ENCODE peak calls at places on chromosome 13, in seven cellular contexts. D is foreskin fibroblast, E is ascending aorta, U is HL-60, H is ovary, M is NB4, Y is HAP-1. K is an unnamed sample.

GRCh38 chr13:20134732-20135131 is 26.1 kb downstream of the GJA3 start:
- DNase-seq in M (no peak), D (no peak), Y (no peak), E (no peak), H (no peak), U (no peak), K (no peak)

GRCh38 chr13:68254151-68254550 is 1024.0 kb upstream of the PCDH9 start:
- DNase-seq in M (no peak), U (no peak), H (no peak), Y (no peak), E (no peak), D (no peak), K (no peak)

GRCh38 chr13:66009241-66009640 is 1220.9 kb downstream of the PCDH9 start:
- DNase-seq in H (no peak), D (no peak), M (no peak), E (no peak), Y (no peak), U (no peak), K (no peak)

GRCh38 chr13:99959127-99959529 is 12.4 kb downstream of the ZIC5 start:
- DNase-seq in E (no peak), Y (no peak), M (no peak), D (no peak), U (no peak), H (no peak), K (no peak)

GRCh38 chr13:100809856-100810255 is 135.3 kb upstream of the TMTC4 start:
- DNase-seq in U (no peak), M (no peak), Y (no peak), E (no peak), H (no peak), D (no peak), K (no peak)

GRCh38 chr13:46951516-46951915 is 54.7 kb upstream of the HTR2A start:
- DNase-seq in H (no peak), U (no peak), E (no peak), D (no peak), Y (no peak), M (no peak), K (no peak)

GRCh38 chr13:106213028-106213427 is 322.4 kb downstream of the EFNB2 start:
- DNase-seq in E (no peak), D (no peak), H (no peak), M (no peak), U (no peak), Y (no peak), K (no peak)

GRCh38 chr13:41458939-41459753 is 1.8 kb downstream of the RGCC start:
- DNase-seq in Y (no peak), U (peak), E (no peak), D (peak), H (no peak), M (peak), K (peak)

GRCh38 chr13:107585466-107585865 is 629.9 kb downstream of the LIG4 start:
- DNase-seq in Y (no peak), H (no peak), E (no peak), D (no peak), U (no peak), M (no peak), K (no peak)

GRCh38 chr13:98158172-98158907 is 15.4 kb downstream of the FARP1 start:
- DNase-seq in E (no peak), U (no peak), Y (no peak), D (no peak), M (no peak), H (no peak), K (no peak)

GRCh38 chr13:34864650-34865049 is 77.4 kb upstream of the NBEA start:
- DNase-seq in Y (no peak), U (no peak), H (no peak), E (no peak), D (no peak), M (no peak), K (no peak)

GRCh38 chr13:79404985-79405384 is 1.1 kb downstream of the RBM26 start:
- DNase-seq in H (no peak), E (no peak), D (no peak), M (peak), Y (no peak), U (no peak), K (no peak)

GRCh38 chr13:27958928-27959539 is 10.1 kb downstream of the CDX2 start:
- DNase-seq in E (no peak), Y (no peak), H (no peak), D (no peak), M (peak), U (no peak), K (no peak)

GRCh38 chr13:95641961-95642621 is 2.4 kb downstream of the DZIP1 start:
- DNase-seq in M (no peak), Y (no peak), U (no peak), H (peak), E (no peak), D (peak), K (no peak)
- H3K4me3 ChIP-seq in M (no peak), Y (peak), U (peak), H (peak), E (peak), D (peak), K (peak)

DNA sequence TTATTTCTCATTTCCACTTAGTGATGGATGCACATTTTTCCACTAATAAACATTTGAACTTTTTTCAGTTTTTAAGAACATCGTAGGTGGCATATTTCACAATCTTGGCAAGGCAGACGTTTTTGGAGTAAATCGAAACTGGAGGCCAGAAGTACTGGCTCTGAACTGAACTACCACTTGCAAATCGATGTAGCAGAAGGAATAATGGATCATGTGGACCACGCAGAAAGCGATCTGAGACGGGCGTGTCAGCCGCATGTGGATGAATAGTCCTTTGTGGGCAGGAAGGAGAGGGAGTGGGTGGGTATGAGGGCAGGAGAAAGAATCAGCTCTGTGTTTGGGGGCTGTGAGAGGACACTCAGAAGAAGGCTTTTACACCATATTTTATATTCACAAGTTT is 90.4 kb downstream of the COL4A2 start:
- DNase-seq in U (no peak), D (peak), E (no peak), Y (no peak), M (no peak), H (peak), K (no peak)
- H3K4me3 ChIP-seq in U (no peak), D (peak), E (peak), Y (no peak), M (no peak), H (peak), K (peak)

DNA sequence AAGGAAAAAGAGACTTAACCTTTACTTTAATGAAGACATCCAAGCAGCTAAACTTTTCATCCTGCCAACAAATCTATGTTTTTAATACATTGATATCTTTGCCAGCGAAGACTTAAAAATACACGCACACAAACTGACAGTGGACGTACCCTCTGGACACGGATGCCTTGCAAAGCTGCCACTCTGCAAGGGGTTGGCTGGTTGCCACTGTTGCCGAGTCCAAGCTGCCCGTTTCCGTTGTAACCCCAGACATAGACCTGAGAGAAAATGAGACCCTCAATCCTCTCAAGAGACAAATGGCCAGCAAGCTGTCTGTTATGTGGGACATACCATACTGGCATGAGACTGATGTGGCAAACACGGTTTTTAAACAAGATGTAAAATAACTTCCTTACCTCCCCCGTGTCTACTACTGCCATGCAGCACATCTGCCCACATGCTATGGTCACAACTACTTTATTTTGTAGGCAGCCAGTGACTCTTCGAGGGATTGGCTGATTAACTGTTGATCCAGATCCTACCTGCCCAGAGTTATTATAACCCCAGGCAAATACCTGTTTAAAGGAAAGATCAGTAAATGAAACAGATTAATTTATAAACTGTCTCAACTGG is 21.2 kb downstream of the RCBTB2 start:
- DNase-seq in M (no peak), Y (no peak), E (no peak), H (no peak), U (no peak), D (no peak), K (no peak)
- H3K4me3 ChIP-seq in M (no peak), Y (no peak), E (no peak), H (no peak), U (no peak), D (no peak), K (peak)

DNA sequence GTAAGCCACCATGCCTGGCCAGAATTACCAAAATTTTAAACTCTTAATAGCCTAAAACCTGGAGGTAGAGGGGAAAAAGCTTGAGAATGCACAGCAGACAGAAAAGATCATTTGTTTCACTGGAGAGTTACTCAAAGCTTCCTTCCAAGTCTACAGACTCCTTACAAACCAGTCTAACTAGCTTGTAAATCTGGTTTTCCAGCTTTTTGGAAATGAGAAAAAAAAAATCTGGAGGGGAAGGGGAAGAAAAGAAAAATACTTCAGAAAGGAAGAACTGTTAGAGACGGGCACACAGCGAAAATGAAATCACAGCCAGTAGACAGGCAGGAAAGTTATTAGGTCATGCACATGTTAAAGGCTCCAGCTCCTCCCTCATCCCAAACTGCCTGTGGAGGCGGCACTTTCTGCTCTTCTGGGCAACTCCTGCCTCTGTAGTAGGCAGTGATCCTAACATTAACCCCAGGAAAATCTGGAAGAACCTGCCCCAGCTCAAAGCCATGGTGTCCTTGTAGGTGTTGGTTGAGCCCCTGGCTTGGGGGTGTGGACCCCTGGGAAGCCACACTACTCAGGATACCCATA is 17.3 kb downstream of the PARP4 start:
- DNase-seq in E (no peak), U (no peak), D (no peak), M (no peak), H (no peak), Y (no peak), K (no peak)
- H3K4me3 ChIP-seq in E (no peak), U (no peak), D (no peak), M (no peak), H (no peak), Y (no peak), K (no peak)

DNA sequence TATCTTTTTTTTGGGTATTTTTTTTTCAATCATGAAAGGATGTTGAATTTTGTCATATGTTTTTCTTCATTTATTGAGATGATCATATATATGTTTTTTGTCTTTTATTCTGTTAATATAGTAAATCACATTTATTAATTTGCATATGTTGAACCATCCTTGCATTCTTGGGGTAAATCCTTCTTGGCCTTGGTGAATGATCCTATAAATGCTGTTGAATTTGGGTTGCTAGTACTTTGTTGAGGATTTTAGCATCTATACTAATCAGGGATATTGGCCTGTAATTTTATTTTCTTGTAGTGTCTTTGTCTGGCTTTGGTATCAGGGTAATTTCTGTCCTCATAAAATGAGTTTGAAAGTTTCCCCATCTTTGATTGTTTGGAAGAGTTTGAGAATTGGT is 199.9 kb downstream of the B3GLCT start:
- DNase-seq in E (no peak), M (no peak), D (no peak), Y (no peak), H (no peak), U (no peak), K (no peak)
- H3K4me3 ChIP-seq in E (no peak), M (no peak), D (no peak), Y (no peak), H (no peak), U (no peak), K (no peak)

GRCh38 chr13:36129539-36129938 is 1.6 kb downstream of the DCLK1 start:
- DNase-seq in D (no peak), Y (no peak), U (no peak), H (no peak), E (no peak), M (no peak), K (no peak)
- H3K4me3 ChIP-seq in D (peak), Y (peak), U (no peak), H (no peak), E (no peak), M (no peak), K (peak)

GRCh38 chr13:108700421-108701170 is 71.2 kb downstream of the MYO16 start:
- DNase-seq in Y (no peak), H (no peak), U (no peak), M (no peak), E (no peak), D (peak), K (no peak)
- H3K4me3 ChIP-seq in Y (no peak), H (no peak), U (no peak), M (no peak), E (no peak), D (no peak), K (no peak)

GRCh38 chr13:110132178-110132975 is 174.6 kb downstream of the COL4A1 start:
- DNase-seq in U (no peak), Y (no peak), M (peak), H (no peak), D (no peak), E (no peak), K (no peak)

GRCh38 chr13:110134801-110135200 is 172.2 kb downstream of the COL4A1 start:
- DNase-seq in D (no peak), H (no peak), Y (no peak), E (no peak), U (no peak), M (peak), K (peak)

GRCh38 chr13:110131424-110131823 is 175.5 kb downstream of the COL4A1 start:
- DNase-seq in H (no peak), D (no peak), M (no peak), U (no peak), E (no peak), Y (no peak), K (no peak)

GRCh38 chr13:110135977-110136597 is 170.9 kb downstream of the COL4A1 start:
- DNase-seq in H (no peak), U (no peak), Y (no peak), E (no peak), M (no peak), D (no peak), K (no peak)

DNA sequence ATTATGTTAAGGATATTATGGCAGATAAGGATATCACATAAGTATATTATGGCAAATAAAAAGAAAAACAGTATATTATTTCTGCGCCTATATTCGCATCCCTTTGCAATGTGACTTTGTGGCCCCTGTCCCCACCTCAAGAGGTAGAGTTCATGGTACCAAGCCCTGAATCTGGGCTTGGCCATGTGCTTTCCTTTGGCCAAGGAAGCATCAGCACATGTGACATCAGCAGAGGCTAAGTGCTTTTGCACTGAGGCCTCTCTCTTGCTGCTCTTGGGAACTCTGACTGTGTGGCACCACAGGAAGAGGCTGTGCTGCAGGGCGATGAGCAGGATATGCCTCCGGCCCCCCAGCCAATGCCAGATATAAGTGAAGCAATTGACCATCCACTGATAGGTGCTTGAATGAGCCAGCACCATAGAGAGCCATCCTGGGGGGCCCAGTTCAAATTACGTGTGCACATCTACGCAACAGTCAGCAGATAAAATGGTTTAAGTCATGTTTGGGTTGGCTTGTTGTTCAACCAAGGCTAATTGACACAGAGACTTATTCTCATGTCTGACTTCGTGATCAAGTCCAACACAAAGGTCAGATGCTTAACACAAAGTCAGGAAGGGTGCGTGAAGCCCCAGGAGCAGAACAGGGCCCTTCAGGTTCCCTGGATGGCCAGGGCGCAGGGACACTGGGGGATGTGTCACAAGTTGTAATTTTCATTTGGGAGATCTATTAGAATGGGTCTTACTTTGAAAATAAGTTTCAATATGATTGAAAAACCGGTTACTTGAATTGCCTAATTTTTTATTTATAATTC is 173.3 kb downstream of the COL4A1 start:
- DNase-seq in U (no peak), D (no peak), M (peak), E (no peak), Y (no peak), H (no peak), K (no peak)
- H3K4me3 ChIP-seq in U (no peak), D (no peak), M (no peak), E (no peak), Y (no peak), H (no peak), K (no peak)

GRCh38 chr13:92804926-92805325 is 421.7 kb upstream of the GPC6 start:
- DNase-seq in M (no peak), D (no peak), U (no peak), Y (no peak), E (no peak), H (no peak), K (no peak)

GRCh38 chr13:92806215-92806614 is 420.4 kb upstream of the GPC6 start:
- DNase-seq in E (no peak), Y (no peak), U (no peak), D (no peak), M (peak), H (no peak), K (no peak)

GRCh38 chr13:92804346-92804745 is 422.3 kb upstream of the GPC6 start:
- DNase-seq in H (no peak), Y (no peak), U (no peak), E (no peak), D (peak), M (no peak), K (no peak)

GRCh38 chr13:92807343-92807742 is 419.3 kb upstream of the GPC6 start:
- DNase-seq in U (no peak), Y (no peak), D (no peak), M (no peak), H (no peak), E (no peak), K (no peak)

GRCh38 chr13:92805766-92806165 is 420.8 kb upstream of the GPC6 start:
- DNase-seq in E (no peak), U (no peak), M (no peak), H (no peak), Y (no peak), D (no peak), K (no peak)
- H3K4me3 ChIP-seq in E (peak), U (no peak), M (peak), H (peak), Y (no peak), D (no peak), K (peak)